ENCODE peak calls at places on chromosome 1, in nine cellular contexts. I is T-cell; C is stimulated activated CD4-positive, alpha-beta T cell treated with anti-CD3 and anti-CD28 coated beads, Interleukin-2, amount 100 ng/mL, for 48 hours; Z is activated T-cell treated with anti-CD3 and anti-CD28 coated beads for 4 hours; T is NCI-H524; P is islet precursor cell; O is kidney epithelial cell; L is activated effector memory CD4-positive, alpha-beta T cell treated with Interleukin-2 at 50 U/mL for 16 hours; D is amygdala. J is an unnamed sample.

GRCh38 chr1:48093696-48094518 is 96.7 kb upstream of the TRABD2B start:
- DNase-seq in D (no peak), L (peak), O (no peak), Z (peak), P (peak), I (peak), C (peak), T (peak), J (peak)

GRCh38 chr1:235929216-235929615 is 62.5 kb upstream of the LYST start:
- DNase-seq in Z (no peak), C (no peak), O (no peak), T (no peak), I (no peak), D (no peak), P (no peak), L (no peak), J (no peak)

GRCh38 chr1:42937141-42937696 is 21.4 kb downstream of the SLC2A1 start:
- DNase-seq in Z (no peak), T (no peak), O (peak), D (no peak), I (no peak), L (no peak), P (peak), C (no peak), J (no peak)

GRCh38 chr1:161193561-161194235 is 5.2 kb downstream of the ADAMTS4 start:
- DNase-seq in C (no peak), L (no peak), D (peak), Z (no peak), O (no peak), P (no peak), I (no peak), T (no peak), J (peak)

GRCh38 chr1:236530959-236531358 is 7.2 kb downstream of the LGALS8 start:
- DNase-seq in L (no peak), C (no peak), I (no peak), P (no peak), Z (no peak), T (no peak), D (no peak), O (no peak), J (no peak)

GRCh38 chr1:62271932-62272728 is 47.1 kb downstream of the KANK4 start:
- DNase-seq in Z (peak), I (peak), T (peak), C (peak), O (no peak), L (peak), P (peak), D (no peak), J (no peak)

GRCh38 chr1:192263436-192263835 is 53.4 kb upstream of the RGS21 start:
- DNase-seq in D (no peak), I (no peak), P (no peak), Z (no peak), O (peak), L (no peak), T (no peak), C (no peak), J (no peak)

GRCh38 chr1:28112388-28113311 is 24.2 kb upstream of the EYA3 start:
- DNase-seq in P (peak), L (no peak), O (peak), T (no peak), Z (no peak), C (no peak), D (no peak), I (no peak), J (no peak)

GRCh38 chr1:33152685-33153432 is 29.0 kb downstream of the TRIM62 start:
- DNase-seq in L (no peak), T (peak), D (peak), C (no peak), O (no peak), P (peak), I (no peak), Z (no peak), J (peak)

GRCh38 chr1:110040548-110040947 is 6.1 kb downstream of the STRIP1 start:
- DNase-seq in C (no peak), Z (peak), P (no peak), I (no peak), T (no peak), D (no peak), L (no peak), O (no peak), J (peak)